ENCODE peak calls at places on chromosome 1, in seven cellular contexts. One of them, this sample, is unnamed.

GRCh38 chr1:111731956-111732355 is 7.2 kb downstream of the INKA2 start:
- DNase-seq in fibroblast of lung: no peak
- DNase-seq in right lobe of liver: no peak
- DNase-seq in cerebellar cortex: no peak
- DNase-seq in SJSA1: no peak
- DNase-seq in activated CD8-positive, alpha-beta memory T cell treated with anti-CD3 and anti-CD28 coated beads for 48 hours: no peak
- DNase-seq in stimulated activated CD4-positive, alpha-beta T cell treated with anti-CD3 and anti-CD28 coated beads, Interleukin-4, amount 100 ng/mL, for 24 hours: no peak
- DNase-seq in this sample: no peak

GRCh38 chr1:165645654-165646366 is 14.8 kb downstream of the MGST3 start:
- DNase-seq in cerebellar cortex: no peak
- DNase-seq in stimulated activated CD4-positive, alpha-beta T cell treated with anti-CD3 and anti-CD28 coated beads, Interleukin-4, amount 100 ng/mL, for 24 hours: peak; percentile 12
- DNase-seq in fibroblast of lung: peak; percentile 25
- DNase-seq in SJSA1: no peak
- DNase-seq in right lobe of liver: peak; percentile 55
- DNase-seq in activated CD8-positive, alpha-beta memory T cell treated with anti-CD3 and anti-CD28 coated beads for 48 hours: no peak
- DNase-seq in this sample: no peak

GRCh38 chr1:58395355-58395754 is 151.2 kb downstream of the OMA1 start:
- DNase-seq in SJSA1: peak; percentile 78
- DNase-seq in fibroblast of lung: peak; percentile 95
- DNase-seq in right lobe of liver: no peak
- DNase-seq in stimulated activated CD4-positive, alpha-beta T cell treated with anti-CD3 and anti-CD28 coated beads, Interleukin-4, amount 100 ng/mL, for 24 hours: no peak
- DNase-seq in cerebellar cortex: no peak
- DNase-seq in activated CD8-positive, alpha-beta memory T cell treated with anti-CD3 and anti-CD28 coated beads for 48 hours: no peak
- DNase-seq in this sample: peak; percentile 45

GRCh38 chr1:82386365-82387069 is 585.8 kb downstream of the ADGRL2 start:
- DNase-seq in stimulated activated CD4-positive, alpha-beta T cell treated with anti-CD3 and anti-CD28 coated beads, Interleukin-4, amount 100 ng/mL, for 24 hours: no peak
- DNase-seq in fibroblast of lung: no peak
- DNase-seq in SJSA1: no peak
- DNase-seq in cerebellar cortex: no peak
- DNase-seq in right lobe of liver: no peak
- DNase-seq in activated CD8-positive, alpha-beta memory T cell treated with anti-CD3 and anti-CD28 coated beads for 48 hours: no peak
- DNase-seq in this sample: no peak

GRCh38 chr1:40676516-40676915 is 11.0 kb upstream of the RIMS3 start:
- DNase-seq in activated CD8-positive, alpha-beta memory T cell treated with anti-CD3 and anti-CD28 coated beads for 48 hours: no peak
- DNase-seq in SJSA1: no peak
- DNase-seq in fibroblast of lung: no peak
- DNase-seq in stimulated activated CD4-positive, alpha-beta T cell treated with anti-CD3 and anti-CD28 coated beads, Interleukin-4, amount 100 ng/mL, for 24 hours: no peak
- DNase-seq in right lobe of liver: no peak
- DNase-seq in cerebellar cortex: no peak
- DNase-seq in this sample: no peak

GRCh38 chr1:38741341-38741740 is 118.2 kb downstream of the RRAGC start:
- DNase-seq in SJSA1: no peak
- DNase-seq in fibroblast of lung: peak; percentile 20
- DNase-seq in activated CD8-positive, alpha-beta memory T cell treated with anti-CD3 and anti-CD28 coated beads for 48 hours: no peak
- DNase-seq in stimulated activated CD4-positive, alpha-beta T cell treated with anti-CD3 and anti-CD28 coated beads, Interleukin-4, amount 100 ng/mL, for 24 hours: no peak
- DNase-seq in right lobe of liver: no peak
- DNase-seq in cerebellar cortex: no peak
- DNase-seq in this sample: no peak

GRCh38 chr1:226881515-226882185 is 11.2 kb downstream of the PSEN2 start:
- DNase-seq in SJSA1: no peak
- DNase-seq in stimulated activated CD4-positive, alpha-beta T cell treated with anti-CD3 and anti-CD28 coated beads, Interleukin-4, amount 100 ng/mL, for 24 hours: no peak
- DNase-seq in cerebellar cortex: no peak
- DNase-seq in activated CD8-positive, alpha-beta memory T cell treated with anti-CD3 and anti-CD28 coated beads for 48 hours: no peak
- DNase-seq in right lobe of liver: no peak
- DNase-seq in fibroblast of lung: no peak
- DNase-seq in this sample: no peak

GRCh38 chr1:159030865-159031472 is 21.3 kb downstream of the IFI16 start:
- DNase-seq in cerebellar cortex: no peak
- DNase-seq in stimulated activated CD4-positive, alpha-beta T cell treated with anti-CD3 and anti-CD28 coated beads, Interleukin-4, amount 100 ng/mL, for 24 hours: no peak
- DNase-seq in SJSA1: no peak
- DNase-seq in activated CD8-positive, alpha-beta memory T cell treated with anti-CD3 and anti-CD28 coated beads for 48 hours: no peak
- DNase-seq in fibroblast of lung: no peak
- DNase-seq in right lobe of liver: no peak
- DNase-seq in this sample: no peak

GRCh38 chr1:93917302-93917701 is 8.1 kb upstream of the GCLM start:
- DNase-seq in right lobe of liver: no peak
- DNase-seq in cerebellar cortex: no peak
- DNase-seq in activated CD8-positive, alpha-beta memory T cell treated with anti-CD3 and anti-CD28 coated beads for 48 hours: no peak
- DNase-seq in SJSA1: no peak
- DNase-seq in stimulated activated CD4-positive, alpha-beta T cell treated with anti-CD3 and anti-CD28 coated beads, Interleukin-4, amount 100 ng/mL, for 24 hours: no peak
- DNase-seq in fibroblast of lung: no peak
- DNase-seq in this sample: no peak

GRCh38 chr1:196115641-196116040 is 492.6 kb downstream of the KCNT2 start:
- DNase-seq in stimulated activated CD4-positive, alpha-beta T cell treated with anti-CD3 and anti-CD28 coated beads, Interleukin-4, amount 100 ng/mL, for 24 hours: no peak
- DNase-seq in SJSA1: no peak
- DNase-seq in activated CD8-positive, alpha-beta memory T cell treated with anti-CD3 and anti-CD28 coated beads for 48 hours: no peak
- DNase-seq in right lobe of liver: no peak
- DNase-seq in cerebellar cortex: peak; percentile 75
- DNase-seq in fibroblast of lung: peak; percentile 91
- DNase-seq in this sample: no peak

GRCh38 chr1:165185161-165185889 is 171.2 kb downstream of the LMX1A start:
- DNase-seq in SJSA1: no peak
- DNase-seq in fibroblast of lung: no peak
- DNase-seq in cerebellar cortex: no peak
- DNase-seq in stimulated activated CD4-positive, alpha-beta T cell treated with anti-CD3 and anti-CD28 coated beads, Interleukin-4, amount 100 ng/mL, for 24 hours: no peak
- DNase-seq in right lobe of liver: no peak
- DNase-seq in activated CD8-positive, alpha-beta memory T cell treated with anti-CD3 and anti-CD28 coated beads for 48 hours: no peak
- DNase-seq in this sample: no peak

GRCh38 chr1:43933386-43934278 is at the start of gene ARTN:
- DNase-seq in SJSA1: no peak
- DNase-seq in activated CD8-positive, alpha-beta memory T cell treated with anti-CD3 and anti-CD28 coated beads for 48 hours: no peak
- DNase-seq in stimulated activated CD4-positive, alpha-beta T cell treated with anti-CD3 and anti-CD28 coated beads, Interleukin-4, amount 100 ng/mL, for 24 hours: no peak
- DNase-seq in cerebellar cortex: peak; percentile 54
- DNase-seq in right lobe of liver: peak; percentile 43
- DNase-seq in fibroblast of lung: no peak
- DNase-seq in this sample: no peak

GRCh38 chr1:221040716-221041275 is 161.6 kb downstream of the HLX start:
- DNase-seq in SJSA1: no peak
- DNase-seq in stimulated activated CD4-positive, alpha-beta T cell treated with anti-CD3 and anti-CD28 coated beads, Interleukin-4, amount 100 ng/mL, for 24 hours: no peak
- DNase-seq in right lobe of liver: no peak
- DNase-seq in activated CD8-positive, alpha-beta memory T cell treated with anti-CD3 and anti-CD28 coated beads for 48 hours: no peak
- DNase-seq in fibroblast of lung: no peak
- DNase-seq in cerebellar cortex: no peak
- DNase-seq in this sample: no peak

GRCh38 chr1:247293047-247293446 is 37.2 kb downstream of the VN1R5 start:
- DNase-seq in fibroblast of lung: peak; percentile 84
- DNase-seq in stimulated activated CD4-positive, alpha-beta T cell treated with anti-CD3 and anti-CD28 coated beads, Interleukin-4, amount 100 ng/mL, for 24 hours: no peak
- DNase-seq in SJSA1: no peak
- DNase-seq in right lobe of liver: no peak
- DNase-seq in cerebellar cortex: no peak
- DNase-seq in activated CD8-positive, alpha-beta memory T cell treated with anti-CD3 and anti-CD28 coated beads for 48 hours: no peak
- DNase-seq in this sample: no peak

GRCh38 chr1:227894306-227894721 is 53.4 kb downstream of the WNT9A start:
- DNase-seq in fibroblast of lung: no peak
- DNase-seq in SJSA1: peak; percentile 36
- DNase-seq in right lobe of liver: no peak
- DNase-seq in cerebellar cortex: no peak
- DNase-seq in activated CD8-positive, alpha-beta memory T cell treated with anti-CD3 and anti-CD28 coated beads for 48 hours: no peak
- DNase-seq in stimulated activated CD4-positive, alpha-beta T cell treated with anti-CD3 and anti-CD28 coated beads, Interleukin-4, amount 100 ng/mL, for 24 hours: peak; percentile 2
- DNase-seq in this sample: no peak